ENCODE peak calls at places on chromosomes 1 and 21, in four cellular contexts. F, V, Q and C are unnamed samples.

GRCh38 chr1:67535474-67535873 is 105.3 kb upstream of the SERBP1 start:
- DNase-seq in F (peak), V (peak), Q (peak), C (peak)

GRCh38 chr1:160837558-160838205 is 25.0 kb downstream of the CD244 start:
- DNase-seq in F (peak), V (no peak), Q (peak), C (no peak)

GRCh38 chr1:91597215-91597614 is 96.6 kb downstream of the CDC7 start:
- DNase-seq in F (no peak), V (no peak), Q (no peak), C (no peak)

GRCh38 chr1:197677313-197677712 is 98.0 kb downstream of the DENND1B start:
- DNase-seq in F (no peak), V (no peak), Q (no peak), C (no peak)

GRCh38 chr1:22318279-22318983 is 133.2 kb upstream of the ZBTB40 start:
- DNase-seq in F (no peak), V (peak), Q (no peak), C (no peak)

GRCh38 chr1:96722161-96722908 is 751 bp downstream of the PTBP2 start:
- DNase-seq in F (peak), V (peak), Q (peak), C (peak)

GRCh38 chr1:100580446-100580845 is 42.5 kb downstream of the GPR88 start:
- DNase-seq in F (no peak), V (no peak), Q (no peak), C (no peak)

GRCh38 chr1:37353871-37354270 is 120.5 kb upstream of the ZC3H12A start:
- DNase-seq in F (no peak), V (no peak), Q (no peak), C (no peak)

GRCh38 chr1:230713915-230714764 is at the start of gene AGT:
- DNase-seq in F (peak), V (peak), Q (peak), C (peak)

GRCh38 chr1:12121212-12122000 is 45.4 kb upstream of the TNFRSF1B start:
- DNase-seq in F (peak), V (no peak), Q (peak), C (peak)

GRCh38 chr21:45026066-45026745 is 48.2 kb upstream of the ADARB1 start:
- DNase-seq in F (no peak), V (no peak), Q (no peak), C (no peak)

GRCh38 chr1:70906790-70907189 is 140.8 kb downstream of the PTGER3 start:
- DNase-seq in F (no peak), V (no peak), Q (no peak), C (no peak)

GRCh38 chr1:117166076-117166475 is 44.5 kb upstream of the TRIM45 start:
- DNase-seq in F (peak), V (peak), Q (no peak), C (peak)

GRCh38 chr1:94105957-94106529 is 14.9 kb downstream of the ABCA4 start:
- DNase-seq in F (no peak), V (no peak), Q (no peak), C (peak)

GRCh38 chr1:19923953-19924346 is 533 bp upstream of the PLA2G2E start:
- DNase-seq in F (no peak), V (no peak), Q (no peak), C (no peak)

GRCh38 chr1:92965003-92965402 is 3.7 kb upstream of the DIPK1A start:
- DNase-seq in F (no peak), V (no peak), Q (no peak), C (no peak)

GRCh38 chr1:76059461-76059860 is 15.1 kb upstream of the ST6GALNAC3 start:
- DNase-seq in F (no peak), V (no peak), Q (no peak), C (no peak)

GRCh38 chr1:43952731-43953350 is 6.1 kb downstream of the IPO13 start:
- DNase-seq in F (no peak), V (no peak), Q (no peak), C (no peak)

GRCh38 chr1:113519561-113519960 is 129.2 kb downstream of the MAGI3 start:
- DNase-seq in F (peak), V (peak), Q (peak), C (no peak)

GRCh38 chr21:35559128-35559831 is 501.0 kb downstream of the SETD4 start:
- DNase-seq in F (peak), V (peak), Q (peak), C (peak)

GRCh38 chr1:218584418-218585155 is 239.5 kb downstream of the TGFB2 start:
- DNase-seq in F (no peak), V (no peak), Q (no peak), C (peak)

GRCh38 chr1:213994888-213995287 is 7.1 kb downstream of the PROX1 start:
- DNase-seq in F (no peak), V (no peak), Q (no peak), C (no peak)

GRCh38 chr1:43783671-43784205 is 76.4 kb downstream of the ST3GAL3 start:
- DNase-seq in F (no peak), V (no peak), Q (no peak), C (no peak)

GRCh38 chr1:53078333-53079101 is 16.5 kb downstream of the PODN start:
- DNase-seq in F (no peak), V (no peak), Q (no peak), C (no peak)

GRCh38 chr1:159927887-159928431 is 2.7 kb upstream of the TAGLN2 start:
- DNase-seq in F (no peak), V (no peak), Q (peak), C (no peak)

GRCh38 chr1:149849947-149850360 is 49.4 kb upstream of the BOLA1 start:
- DNase-seq in F (no peak), V (peak), Q (no peak), C (peak)

GRCh38 chr21:37119421-37120218 is 46.6 kb downstream of the TTC3 start:
- DNase-seq in F (peak), V (peak), Q (no peak), C (no peak)

GRCh38 chr1:226625326-226625725 is 76.8 kb downstream of the STUM start:
- DNase-seq in F (no peak), V (no peak), Q (no peak), C (no peak)

GRCh38 chr1:96538001-96538649 is 183.5 kb upstream of the PTBP2 start:
- DNase-seq in F (peak), V (peak), Q (peak), C (peak)

GRCh38 chr1:53583021-53583902 is 124.1 kb downstream of the DMRTB1 start:
- DNase-seq in F (peak), V (peak), Q (peak), C (no peak)

GRCh38 chr1:227869851-227870305 is 54.4 kb downstream of the PRSS38 start:
- DNase-seq in F (no peak), V (no peak), Q (peak), C (no peak)

GRCh38 chr1:1069711-1070676 is 4.1 kb downstream of the RNF223 start:
- DNase-seq in F (no peak), V (no peak), Q (no peak), C (no peak)

GRCh38 chr1:81650741-81651140 is 150.0 kb upstream of the ADGRL2 start:
- DNase-seq in F (peak), V (no peak), Q (no peak), C (peak)

GRCh38 chr1:201944002-201944401 is 2.3 kb downstream of the LMOD1 start:
- DNase-seq in F (no peak), V (no peak), Q (no peak), C (no peak)

GRCh38 chr1:201944639-201945038 is 1.7 kb downstream of the LMOD1 start:
- DNase-seq in F (no peak), V (no peak), Q (no peak), C (no peak)

GRCh38 chr1:201939271-201939973 is 6.9 kb downstream of the LMOD1 start:
- DNase-seq in F (no peak), V (no peak), Q (no peak), C (no peak)

GRCh38 chr1:201941420-201942128 is 4.8 kb downstream of the LMOD1 start:
- DNase-seq in F (no peak), V (no peak), Q (no peak), C (peak)

DNA sequence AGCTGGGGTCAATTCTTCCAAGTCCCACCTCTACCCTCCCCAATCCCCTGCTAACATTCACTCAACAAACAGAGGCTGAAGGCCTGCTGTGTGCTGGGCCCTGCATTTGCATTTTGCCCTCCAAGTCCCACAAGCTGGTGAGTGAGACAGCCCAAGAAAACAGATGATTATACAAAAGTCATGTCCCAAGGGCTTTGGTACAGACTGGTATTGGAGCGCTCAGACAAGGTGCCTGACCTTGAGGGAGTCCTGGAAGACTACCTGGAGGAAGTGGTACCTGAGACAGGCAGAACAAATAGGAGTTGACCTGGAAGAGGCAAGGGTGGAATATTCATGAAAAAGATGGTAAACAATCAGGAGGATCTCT is 4.2 kb downstream of the LMOD1 start:
- DNase-seq in F (no peak), V (no peak), Q (no peak), C (no peak)
- H3K4me3 ChIP-seq in F (no peak), V (no peak), Q (no peak), C (no peak)

DNA sequence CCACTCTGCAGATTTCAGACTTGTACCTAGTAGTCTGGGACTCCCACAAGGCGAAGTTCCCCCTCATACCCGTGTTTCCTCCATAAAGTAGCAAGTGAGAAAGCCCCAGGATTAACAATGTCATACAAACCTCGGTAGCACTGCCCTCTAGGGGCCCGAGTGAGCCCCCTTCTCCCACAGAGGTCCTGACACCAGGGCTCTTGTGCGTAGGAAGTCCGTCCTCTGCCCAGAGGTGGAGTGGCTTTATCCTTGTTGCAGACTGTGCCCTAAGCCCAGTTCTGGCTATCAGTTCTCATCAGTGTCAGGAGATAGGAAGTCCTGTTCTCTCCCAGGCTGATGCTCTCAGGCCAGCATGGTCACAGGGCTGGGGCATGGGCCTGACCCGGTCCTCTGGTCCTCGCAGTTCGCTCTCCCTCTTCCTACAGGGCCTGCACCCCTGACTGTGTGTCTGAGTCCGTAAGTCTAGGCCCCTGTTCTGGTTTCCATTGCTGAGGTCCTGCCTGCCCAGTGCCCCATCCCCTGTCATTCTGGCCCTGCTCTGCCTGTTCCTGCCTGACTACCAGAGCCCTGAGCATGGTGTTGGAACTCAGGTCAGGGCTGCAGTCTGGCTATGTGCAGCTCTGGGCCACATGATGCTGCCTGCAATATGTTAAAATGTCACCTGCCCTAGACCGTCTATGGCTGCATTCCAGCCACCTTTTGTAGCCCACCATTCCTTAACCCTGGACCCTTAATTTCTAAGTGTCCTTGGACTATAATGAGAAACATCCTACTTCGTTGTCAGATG is 285.6 kb downstream of the ASTN1 start:
- DNase-seq in F (no peak), V (no peak), Q (no peak), C (no peak)
- TF ChIP-seq CTCF in F (no peak), V (no peak), Q (no peak), C (no peak)

GRCh38 chr21:31682625-31683024 is 23.1 kb downstream of the SOD1 start:
- DNase-seq in F (peak), V (no peak), Q (no peak), C (peak)
- H3K4me3 ChIP-seq in F (no peak), V (no peak), Q (no peak), C (no peak)

GRCh38 chr21:43924421-43925095 is 59.5 kb downstream of the AGPAT3 start:
- DNase-seq in F (no peak), V (peak), Q (no peak), C (no peak)

GRCh38 chr21:43925096-43925481 is 60.1 kb downstream of the AGPAT3 start:
- DNase-seq in F (no peak), V (peak), Q (no peak), C (no peak)

GRCh38 chr21:43922949-43923348 is 57.9 kb downstream of the AGPAT3 start:
- DNase-seq in F (no peak), V (no peak), Q (no peak), C (no peak)

GRCh38 chr21:43921979-43922945 is 57.2 kb downstream of the AGPAT3 start:
- DNase-seq in F (peak), V (no peak), Q (no peak), C (no peak)

GRCh38 chr21:43923391-43923790 is 58.4 kb downstream of the AGPAT3 start:
- DNase-seq in F (no peak), V (no peak), Q (peak), C (peak)
- TF ChIP-seq CTCF in F (no peak), V (no peak), Q (no peak), C (no peak)

GRCh38 chr1:183876284-183876683 is 71.4 kb downstream of the RGL1 start:
- DNase-seq in F (no peak), V (no peak), Q (no peak), C (no peak)

GRCh38 chr1:183879477-183879876 is 74.6 kb downstream of the RGL1 start:
- DNase-seq in F (peak), V (peak), Q (peak), C (peak)

GRCh38 chr1:183879966-183880365 is 75.0 kb downstream of the RGL1 start:
- DNase-seq in F (no peak), V (no peak), Q (no peak), C (no peak)

GRCh38 chr1:183873642-183874041 is 68.7 kb downstream of the RGL1 start:
- DNase-seq in F (no peak), V (no peak), Q (no peak), C (no peak)

GRCh38 chr1:183877321-183877720 is 72.4 kb downstream of the RGL1 start:
- DNase-seq in F (peak), V (peak), Q (peak), C (peak)
- H3K4me3 ChIP-seq in F (peak), V (no peak), Q (peak), C (no peak)

GRCh38 chr1:63777286-63777685 is 3.5 kb downstream of the ROR1 start:
- DNase-seq in F (no peak), V (no peak), Q (no peak), C (no peak)
- TF ChIP-seq CTCF in F (peak), V (peak), Q (peak), C (peak)

GRCh38 chr1:211609120-211610024 is 30.4 kb upstream of the SLC30A1 start:
- DNase-seq in F (peak), V (no peak), Q (no peak), C (peak)
- H3K4me3 ChIP-seq in F (no peak), V (no peak), Q (no peak), C (no peak)

DNA sequence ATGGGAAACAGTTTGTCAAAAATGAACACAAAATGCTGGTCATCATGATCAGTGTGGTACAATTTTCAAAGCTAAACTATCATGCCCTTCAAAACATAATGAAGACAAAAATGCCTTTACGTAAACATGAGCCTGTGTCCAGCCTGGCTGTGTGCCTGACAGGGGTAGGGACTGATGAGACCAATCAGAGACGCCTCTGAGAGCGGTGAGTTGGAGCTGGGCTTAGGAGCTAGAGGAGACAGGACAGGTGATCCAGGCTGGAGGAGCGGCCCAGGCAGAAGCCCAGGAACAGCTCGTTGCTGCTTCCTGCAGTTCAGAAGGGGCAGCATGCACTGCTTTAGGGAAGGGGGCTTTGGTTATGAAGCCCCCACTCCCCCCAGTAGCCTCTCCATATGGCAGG is 70.0 kb downstream of the ARHGEF10L start:
- DNase-seq in F (no peak), V (no peak), Q (no peak), C (no peak)
- TF ChIP-seq CTCF in F (no peak), V (no peak), Q (no peak), C (no peak)

GRCh38 chr1:50971748-50972305 is 1.8 kb downstream of the CDKN2C start:
- DNase-seq in F (no peak), V (no peak), Q (no peak), C (no peak)
- H3K4me3 ChIP-seq in F (no peak), V (no peak), Q (peak), C (no peak)